ENCODE peak calls at places on chromosomes 12 and 14, in seven cellular contexts. Q is HT1080; K is WTC11; B is SK-N-SH; W is endodermal cell; N is activated T-helper 9 cell treated with anti-CD3 and anti-CD28 coated beads, Interleukin-2, amount 50 U/mL, for 16 hours; P is endothelial cell. V is an unnamed sample.

GRCh38 chr12:40056357-40056756 is 49.5 kb downstream of the SLC2A13 start:
- DNase-seq in K (no peak), P (no peak), B (no peak), W (no peak), Q (no peak), N (no peak), V (no peak)

GRCh38 chr12:6057693-6058092 is 66.8 kb downstream of the VWF start:
- DNase-seq in W (peak; percentile 97), Q (no peak), N (no peak), K (peak; percentile 78), P (peak; percentile 75), B (no peak), V (no peak)

GRCh38 chr12:92020983-92021664 is 124.5 kb downstream of the BTG1 start:
- DNase-seq in Q (no peak), K (no peak), W (no peak), N (no peak), P (no peak), B (no peak), V (no peak)

GRCh38 chr12:115306380-115306779 is 622.4 kb upstream of the TBX3 start:
- DNase-seq in Q (no peak), W (no peak), B (no peak), K (no peak), N (no peak), P (no peak), V (no peak)

GRCh38 chr12:58420496-58420895 is 479.1 kb downstream of the ATP23 start:
- DNase-seq in B (no peak), W (no peak), K (no peak), P (no peak), Q (no peak), N (no peak), V (no peak)

GRCh38 chr12:121522962-121523361 is 57.9 kb downstream of the KDM2B start:
- DNase-seq in K (no peak), P (no peak), Q (no peak), N (no peak), W (no peak), B (no peak), V (no peak)

GRCh38 chr12:132145334-132145733 is 1.1 kb downstream of the NOC4L start:
- DNase-seq in Q (no peak), K (no peak), B (peak; percentile 7), N (no peak), W (peak; percentile 46), P (no peak), V (no peak)

GRCh38 chr12:3295225-3295624 is 195.8 kb upstream of the PRMT8 start:
- DNase-seq in K (no peak), B (no peak), N (no peak), P (no peak), W (no peak), Q (no peak), V (no peak)

GRCh38 chr14:106802413-106803364 is 1276.3 kb downstream of the TMEM121 start:
- DNase-seq in Q (no peak), K (no peak), W (peak; percentile 44), B (peak; percentile 31), N (no peak), P (no peak), V (no peak)

GRCh38 chr12:1881301-1881700 is 37.2 kb downstream of the CACNA2D4 start:
- DNase-seq in P (no peak), Q (no peak), N (no peak), K (no peak), B (no peak), W (peak; percentile 32), V (no peak)

GRCh38 chr12:116066381-116067230 is 210.9 kb downstream of the MED13L start:
- DNase-seq in W (peak; percentile 80), B (peak; percentile 34), Q (no peak), P (peak; percentile 57), N (peak; percentile 28), K (peak; percentile 39), V (peak; percentile 25)

GRCh38 chr14:61051046-61051445 is 70.0 kb downstream of the SLC38A6 start:
- DNase-seq in Q (no peak), W (no peak), B (no peak), P (no peak), N (no peak), K (no peak), V (no peak)

GRCh38 chr12:81450920-81451739 is 308.0 kb downstream of the PPFIA2 start:
- DNase-seq in K (peak; percentile 70), B (peak; percentile 56), P (peak; percentile 65), Q (peak; percentile 63), W (peak; percentile 89), N (no peak), V (no peak)

GRCh38 chr12:91913651-91914050 is 232.0 kb downstream of the BTG1 start:
- DNase-seq in Q (no peak), K (no peak), N (no peak), P (no peak), W (no peak), B (no peak), V (no peak)

GRCh38 chr12:2301531-2302461 is 249.0 kb downstream of the CACNA1C start:
- DNase-seq in P (no peak), K (no peak), B (no peak), Q (no peak), N (no peak), W (peak; percentile 35), V (no peak)

GRCh38 chr14:100419856-100420255 is 96.7 kb downstream of the SLC25A47 start:
- DNase-seq in Q (no peak), N (no peak), W (peak; percentile 73), K (peak; percentile 41), P (peak; percentile 21), B (peak; percentile 70), V (no peak)

GRCh38 chr12:41983394-41983793 is 161.3 kb downstream of the GXYLT1 start:
- DNase-seq in K (no peak), P (no peak), W (peak; percentile 58), Q (no peak), B (no peak), N (no peak), V (no peak)

GRCh38 chr12:56081393-56082347 is 1.7 kb downstream of the ERBB3 start:
- DNase-seq in Q (no peak), N (no peak), P (no peak), B (no peak), W (no peak), K (peak; percentile 14), V (no peak)

GRCh38 chr12:2061402-2061801 is 8.6 kb downstream of the CACNA1C start:
- DNase-seq in P (no peak), W (no peak), Q (no peak), B (no peak), N (no peak), K (no peak), V (no peak)

V was measured in effector memory CD4-positive, alpha-beta T cell.